ENCODE peak calls at places on chromosomes 6 and 20, in five cellular contexts. One of them, this sample, is unnamed.
A peak's percentile ranks its signal among the peaks of the same experiment; 100 is the strongest.

GRCh38 chr6:81655696-81656095 is 96.8 kb downstream of the TENT5A start:
- DNase-seq in H7: no peak
- DNase-seq in upper lobe of right lung: no peak
- DNase-seq in cardiac fibroblast: no peak
- DNase-seq in retinal pigment epithelial cell: peak; percentile 41
- DNase-seq in this sample: no peak

GRCh38 chr20:29874476-29875202 is 1382.8 kb upstream of the DEFB115 start:
- DNase-seq in H7: peak; percentile 36
- DNase-seq in upper lobe of right lung: no peak
- DNase-seq in cardiac fibroblast: no peak
- DNase-seq in retinal pigment epithelial cell: no peak
- DNase-seq in this sample: no peak

GRCh38 chr6:24721461-24722215 is 2.7 kb upstream of the C6orf62 start:
- DNase-seq in H7: no peak
- DNase-seq in upper lobe of right lung: no peak
- DNase-seq in cardiac fibroblast: no peak
- DNase-seq in retinal pigment epithelial cell: no peak
- DNase-seq in this sample: no peak

GRCh38 chr20:32997431-32997830 is 6.8 kb downstream of the SUN5 start:
- DNase-seq in H7: no peak
- DNase-seq in upper lobe of right lung: no peak
- DNase-seq in cardiac fibroblast: no peak
- DNase-seq in retinal pigment epithelial cell: no peak
- DNase-seq in this sample: no peak

GRCh38 chr6:41675176-41675767 is 37.0 kb downstream of the MDFI start:
- DNase-seq in H7: no peak
- DNase-seq in upper lobe of right lung: no peak
- DNase-seq in cardiac fibroblast: no peak
- DNase-seq in retinal pigment epithelial cell: no peak
- DNase-seq in this sample: no peak

GRCh38 chr6:105545947-105546710 is 143.2 kb upstream of the PREP start:
- DNase-seq in H7: no peak
- DNase-seq in upper lobe of right lung: no peak
- DNase-seq in cardiac fibroblast: peak; percentile 59
- DNase-seq in retinal pigment epithelial cell: no peak
- DNase-seq in this sample: no peak

GRCh38 chr6:168384045-168385038 is 56.6 kb upstream of the SMOC2 start:
- DNase-seq in H7: peak; percentile 42
- DNase-seq in upper lobe of right lung: no peak
- DNase-seq in cardiac fibroblast: peak; percentile 39
- DNase-seq in retinal pigment epithelial cell: no peak
- DNase-seq in this sample: no peak

GRCh38 chr20:54726687-54727086 is 251.3 kb downstream of the DOK5 start:
- DNase-seq in H7: no peak
- DNase-seq in upper lobe of right lung: no peak
- DNase-seq in cardiac fibroblast: no peak
- DNase-seq in retinal pigment epithelial cell: no peak
- DNase-seq in this sample: no peak

GRCh38 chr20:37356387-37356786 is 10.4 kb downstream of the SRC start:
- DNase-seq in H7: peak; percentile 36
- DNase-seq in upper lobe of right lung: peak; percentile 89
- DNase-seq in cardiac fibroblast: peak; percentile 66
- DNase-seq in retinal pigment epithelial cell: no peak
- DNase-seq in this sample: peak; percentile 80

GRCh38 chr6:140782941-140783340 is 1349.8 kb upstream of the GJE1 start:
- DNase-seq in H7: no peak
- DNase-seq in upper lobe of right lung: no peak
- DNase-seq in cardiac fibroblast: peak; percentile 14
- DNase-seq in retinal pigment epithelial cell: no peak
- DNase-seq in this sample: no peak

GRCh38 chr6:34158876-34159275 is 13.0 kb upstream of the GRM4 start:
- DNase-seq in H7: no peak
- DNase-seq in upper lobe of right lung: no peak
- DNase-seq in cardiac fibroblast: no peak
- DNase-seq in retinal pigment epithelial cell: no peak
- DNase-seq in this sample: no peak

GRCh38 chr6:165889636-165890403 is 226.8 kb upstream of the PDE10A start:
- DNase-seq in H7: peak; percentile 69
- DNase-seq in upper lobe of right lung: no peak
- DNase-seq in cardiac fibroblast: peak; percentile 69
- DNase-seq in retinal pigment epithelial cell: no peak
- DNase-seq in this sample: no peak

GRCh38 chr6:18495236-18495635 is 108.1 kb downstream of the RNF144B start:
- DNase-seq in H7: no peak
- DNase-seq in upper lobe of right lung: no peak
- DNase-seq in cardiac fibroblast: no peak
- DNase-seq in retinal pigment epithelial cell: no peak
- DNase-seq in this sample: no peak

GRCh38 chr6:150549577-150550184 is 50.0 kb upstream of the PLEKHG1 start:
- DNase-seq in H7: no peak
- DNase-seq in upper lobe of right lung: no peak
- DNase-seq in cardiac fibroblast: no peak
- DNase-seq in retinal pigment epithelial cell: no peak
- DNase-seq in this sample: no peak

GRCh38 chr6:135576055-135576454 is 78.5 kb upstream of the AHI1 start:
- DNase-seq in H7: no peak
- DNase-seq in upper lobe of right lung: no peak
- DNase-seq in cardiac fibroblast: peak; percentile 65
- DNase-seq in retinal pigment epithelial cell: peak; percentile 82
- DNase-seq in this sample: no peak

GRCh38 chr6:135280375-135281136 is 99.4 kb downstream of the MYB start:
- DNase-seq in H7: no peak
- DNase-seq in upper lobe of right lung: no peak
- DNase-seq in cardiac fibroblast: peak; percentile 71
- DNase-seq in retinal pigment epithelial cell: peak; percentile 19
- DNase-seq in this sample: no peak

GRCh38 chr20:58567437-58567836 is 52.2 kb upstream of the APCDD1L start:
- DNase-seq in H7: no peak
- DNase-seq in upper lobe of right lung: no peak
- DNase-seq in cardiac fibroblast: no peak
- DNase-seq in retinal pigment epithelial cell: no peak
- DNase-seq in this sample: no peak

GRCh38 chr20:50586531-50587232 is 76.5 kb downstream of the PTPN1 start:
- DNase-seq in H7: peak; percentile 36
- DNase-seq in upper lobe of right lung: no peak
- DNase-seq in cardiac fibroblast: no peak
- DNase-seq in retinal pigment epithelial cell: no peak
- DNase-seq in this sample: no peak

GRCh38 chr20:59652381-59652780 is 48.0 kb downstream of the PHACTR3 start:
- DNase-seq in H7: no peak
- DNase-seq in upper lobe of right lung: no peak
- DNase-seq in cardiac fibroblast: no peak
- DNase-seq in retinal pigment epithelial cell: no peak
- DNase-seq in this sample: no peak

GRCh38 chr6:144190051-144190450 is 39.7 kb downstream of the STX11 start:
- DNase-seq in H7: no peak
- DNase-seq in upper lobe of right lung: no peak
- DNase-seq in cardiac fibroblast: no peak
- DNase-seq in retinal pigment epithelial cell: no peak
- DNase-seq in this sample: no peak

GRCh38 chr20:57342829-57343228 is 8.2 kb upstream of the RAE1 start:
- DNase-seq in H7: no peak
- DNase-seq in upper lobe of right lung: no peak
- DNase-seq in cardiac fibroblast: peak; percentile 20
- DNase-seq in retinal pigment epithelial cell: no peak
- DNase-seq in this sample: no peak

GRCh38 chr6:110125361-110125760 is 54.1 kb downstream of the WASF1 start:
- DNase-seq in H7: no peak
- DNase-seq in upper lobe of right lung: no peak
- DNase-seq in cardiac fibroblast: no peak
- DNase-seq in retinal pigment epithelial cell: no peak
- DNase-seq in this sample: no peak

GRCh38 chr20:52031574-52032303 is 159.8 kb downstream of the ZFP64 start:
- DNase-seq in H7: no peak
- DNase-seq in upper lobe of right lung: no peak
- DNase-seq in cardiac fibroblast: peak; percentile 83
- DNase-seq in retinal pigment epithelial cell: no peak
- DNase-seq in this sample: no peak

GRCh38 chr6:135159531-135159930 is 21.6 kb upstream of the MYB start:
- DNase-seq in H7: no peak
- DNase-seq in upper lobe of right lung: no peak
- DNase-seq in cardiac fibroblast: no peak
- DNase-seq in retinal pigment epithelial cell: no peak
- DNase-seq in this sample: no peak

GRCh38 chr20:17233621-17234020 is 6.8 kb downstream of the PCSK2 start:
- DNase-seq in H7: no peak
- DNase-seq in upper lobe of right lung: no peak
- DNase-seq in cardiac fibroblast: no peak
- DNase-seq in retinal pigment epithelial cell: no peak
- DNase-seq in this sample: no peak

GRCh38 chr6:56689114-56689513 is 46.4 kb upstream of the DST start:
- DNase-seq in H7: no peak
- DNase-seq in upper lobe of right lung: no peak
- DNase-seq in cardiac fibroblast: no peak
- DNase-seq in retinal pigment epithelial cell: no peak
- DNase-seq in this sample: no peak
- H3K4me3 ChIP-seq in H7: no peak overlapping the region
- H3K4me3 ChIP-seq in upper lobe of right lung: peak overlapping the region; percentile 46
- H3K4me3 ChIP-seq in cardiac fibroblast: no peak overlapping the region
- H3K4me3 ChIP-seq in retinal pigment epithelial cell: no peak overlapping the region
- H3K4me3 ChIP-seq in this sample: peak overlapping the region; percentile 63

GRCh38 chr6:73011945-73012344 is 213.4 kb downstream of the KHDC1L start:
- DNase-seq in H7: no peak
- DNase-seq in upper lobe of right lung: no peak
- DNase-seq in cardiac fibroblast: peak; percentile 22
- DNase-seq in retinal pigment epithelial cell: no peak
- DNase-seq in this sample: no peak
- H3K4me3 ChIP-seq in H7: no peak overlapping the region
- H3K4me3 ChIP-seq in upper lobe of right lung: no peak overlapping the region
- H3K4me3 ChIP-seq in cardiac fibroblast: no peak overlapping the region
- H3K4me3 ChIP-seq in retinal pigment epithelial cell: no peak overlapping the region
- H3K4me3 ChIP-seq in this sample: no peak overlapping the region

DNA sequence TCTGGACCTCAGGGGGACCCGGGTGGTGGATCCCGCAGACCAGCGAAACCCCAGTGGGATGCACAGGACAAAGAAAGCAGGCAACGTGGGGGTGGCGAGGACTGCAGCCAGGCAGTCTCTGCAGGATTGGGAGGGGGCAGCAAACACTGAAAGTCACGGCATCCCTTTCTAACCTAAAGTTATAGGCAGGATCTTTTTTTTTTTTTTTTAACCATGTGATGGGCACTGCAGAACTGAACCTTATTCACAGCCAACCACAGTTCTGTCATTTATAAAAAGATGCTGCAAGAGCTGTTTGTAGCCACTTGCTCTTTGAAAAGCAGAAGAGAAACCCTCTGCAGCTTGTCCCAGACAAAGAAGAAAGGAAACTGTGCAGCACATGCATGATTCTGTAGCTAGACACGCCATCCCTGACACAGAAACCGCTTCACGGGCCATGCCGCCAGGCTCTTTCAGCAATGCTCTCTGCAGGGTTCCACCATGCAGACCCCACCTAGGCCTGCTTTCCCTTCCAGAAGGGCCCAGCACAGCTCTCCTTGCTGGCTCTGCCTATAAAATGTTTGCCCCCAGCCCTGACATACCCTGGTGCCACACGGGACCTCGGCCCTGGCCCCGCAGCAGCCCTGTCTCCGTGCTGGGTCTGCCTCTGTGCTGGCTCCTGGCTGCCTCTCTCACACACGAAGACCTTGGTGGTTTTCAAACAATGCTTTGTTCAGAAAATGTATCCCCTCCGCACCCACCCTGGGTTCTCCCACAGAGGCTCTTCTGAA is 70.8 kb downstream of the PYGB start:
- DNase-seq in H7: peak; percentile 52
- DNase-seq in upper lobe of right lung: peak; percentile 57
- DNase-seq in cardiac fibroblast: no peak
- DNase-seq in retinal pigment epithelial cell: no peak
- DNase-seq in this sample: no peak
- H3K4me3 ChIP-seq in H7: no peak overlapping the region
- H3K4me3 ChIP-seq in upper lobe of right lung: no peak overlapping the region
- H3K4me3 ChIP-seq in cardiac fibroblast: no peak overlapping the region
- H3K4me3 ChIP-seq in retinal pigment epithelial cell: no peak overlapping the region
- H3K4me3 ChIP-seq in this sample: no peak overlapping the region

GRCh38 chr6:27312950-27313271 is 838 bp upstream of the POM121L2 start:
- DNase-seq in H7: no peak
- DNase-seq in upper lobe of right lung: no peak
- DNase-seq in cardiac fibroblast: no peak
- DNase-seq in retinal pigment epithelial cell: no peak
- DNase-seq in this sample: no peak

GRCh38 chr6:27312146-27312949 is at the start of gene POM121L2:
- DNase-seq in H7: peak; percentile 87
- DNase-seq in upper lobe of right lung: peak; percentile 76
- DNase-seq in cardiac fibroblast: peak; percentile 53
- DNase-seq in retinal pigment epithelial cell: no peak
- DNase-seq in this sample: no peak

GRCh38 chr6:27314046-27314445 is 2.0 kb upstream of the POM121L2 start:
- DNase-seq in H7: no peak
- DNase-seq in upper lobe of right lung: no peak
- DNase-seq in cardiac fibroblast: no peak
- DNase-seq in retinal pigment epithelial cell: no peak
- DNase-seq in this sample: no peak

DNA sequence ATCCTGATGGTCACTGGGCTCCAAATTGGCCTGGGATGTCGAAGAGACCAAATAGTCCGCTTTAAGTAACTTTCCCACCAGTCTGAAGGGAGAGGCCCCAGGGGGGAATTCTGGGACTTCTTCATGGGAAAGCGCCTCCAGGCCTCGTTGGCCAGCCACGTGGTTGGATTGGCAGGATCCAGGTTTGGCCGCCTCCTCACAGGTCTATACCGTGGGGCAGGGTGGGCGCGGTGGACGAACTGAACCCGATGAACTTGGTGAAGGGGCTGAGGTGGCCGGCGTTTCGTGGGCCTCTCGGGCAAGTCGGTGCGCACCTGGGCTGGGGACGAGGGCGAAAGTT is 297 bp downstream of the POM121L2 start:
- DNase-seq in H7: no peak
- DNase-seq in upper lobe of right lung: no peak
- DNase-seq in cardiac fibroblast: no peak
- DNase-seq in retinal pigment epithelial cell: no peak
- DNase-seq in this sample: no peak
- H3K4me3 ChIP-seq in H7: peak overlapping the region; percentile 72
- H3K4me3 ChIP-seq in upper lobe of right lung: peak overlapping the region; percentile 50
- H3K4me3 ChIP-seq in cardiac fibroblast: peak overlapping the region; percentile 55
- H3K4me3 ChIP-seq in retinal pigment epithelial cell: peak overlapping the region; percentile 58
- H3K4me3 ChIP-seq in this sample: peak overlapping the region; percentile 68

GRCh38 chr6:44298055-44298803 is 14.9 kb downstream of the AARS2 start:
- DNase-seq in H7: peak; percentile 76
- DNase-seq in upper lobe of right lung: no peak
- DNase-seq in cardiac fibroblast: no peak
- DNase-seq in retinal pigment epithelial cell: no peak
- DNase-seq in this sample: no peak
- H3K4me3 ChIP-seq in H7: peak overlapping the region; percentile 73
- H3K4me3 ChIP-seq in upper lobe of right lung: no peak overlapping the region
- H3K4me3 ChIP-seq in cardiac fibroblast: no peak overlapping the region
- H3K4me3 ChIP-seq in retinal pigment epithelial cell: no peak overlapping the region
- H3K4me3 ChIP-seq in this sample: peak overlapping the region; percentile 73

GRCh38 chr6:31498748-31499147 is 803 bp downstream of the MICB start:
- DNase-seq in H7: peak; percentile 61
- DNase-seq in upper lobe of right lung: no peak
- DNase-seq in cardiac fibroblast: no peak
- DNase-seq in retinal pigment epithelial cell: no peak
- DNase-seq in this sample: no peak

GRCh38 chr6:31493875-31494694 is 3.9 kb upstream of the MICB start:
- DNase-seq in H7: peak; percentile 81
- DNase-seq in upper lobe of right lung: peak; percentile 93
- DNase-seq in cardiac fibroblast: peak; percentile 78
- DNase-seq in retinal pigment epithelial cell: no peak
- DNase-seq in this sample: peak; percentile 84

GRCh38 chr6:31495580-31495979 is 2.4 kb upstream of the MICB start:
- DNase-seq in H7: no peak
- DNase-seq in upper lobe of right lung: no peak
- DNase-seq in cardiac fibroblast: peak; percentile 52
- DNase-seq in retinal pigment epithelial cell: no peak
- DNase-seq in this sample: no peak

GRCh38 chr6:31497595-31498476 is at the start of gene MICB:
- DNase-seq in H7: peak; percentile 91
- DNase-seq in upper lobe of right lung: peak; percentile 90
- DNase-seq in cardiac fibroblast: peak; percentile 77
- DNase-seq in retinal pigment epithelial cell: no peak
- DNase-seq in this sample: peak; percentile 86
- H3K4me3 ChIP-seq in H7: peak within 1 kb of the TSS; percentile 58
- H3K4me3 ChIP-seq in upper lobe of right lung: peak within 1 kb of the TSS; percentile 68
- H3K4me3 ChIP-seq in cardiac fibroblast: peak within 1 kb of the TSS; percentile 69
- H3K4me3 ChIP-seq in retinal pigment epithelial cell: peak within 1 kb of the TSS; percentile 72
- H3K4me3 ChIP-seq in this sample: peak within 1 kb of the TSS; percentile 81